ENCODE peak calls at places on chromosomes 12 and 14, in seven cellular contexts. F is hepatocyte, V is ovary, I is IMR-90, X is ascending aorta, L is GM23338, Q is A673. M is an unnamed sample.

GRCh38 chr12:62817556-62818271 is 117.2 kb downstream of the PPM1H start:
- DNase-seq in X (no peak), F (no peak), V (peak; percentile 57), L (no peak), I (peak; percentile 61), Q (peak; percentile 79), M (no peak)

GRCh38 chr12:74794522-74794921 is 256.9 kb downstream of the ATXN7L3B start:
- DNase-seq in X (no peak), Q (no peak), I (no peak), L (no peak), V (no peak), F (no peak), M (no peak)

GRCh38 chr12:112822056-112822455 is 30.5 kb downstream of the RPH3A start:
- DNase-seq in F (no peak), X (no peak), I (no peak), V (no peak), L (peak; percentile 30), Q (peak; percentile 55), M (no peak)

GRCh38 chr12:75660107-75660530 is 148.7 kb upstream of the KRR1 start:
- DNase-seq in L (no peak), F (no peak), Q (no peak), V (no peak), I (peak; percentile 90), X (no peak), M (no peak)

GRCh38 chr12:6752181-6752930 is 585 bp downstream of the MLF2 start:
- DNase-seq in X (no peak), V (no peak), F (peak; percentile 77), I (peak; percentile 62), L (peak; percentile 79), Q (peak; percentile 55), M (peak; percentile 79)

GRCh38 chr12:114397978-114398881 is 7.7 kb downstream of the TBX5 start:
- DNase-seq in V (no peak), F (no peak), X (no peak), L (peak; percentile 40), I (peak; percentile 15), Q (no peak), M (peak; percentile 40)

GRCh38 chr12:111870216-111870615 is 28.2 kb downstream of the MAPKAPK5 start:
- DNase-seq in V (no peak), Q (no peak), I (no peak), F (no peak), L (no peak), X (no peak), M (no peak)

GRCh38 chr12:20436367-20436766 is 68.0 kb downstream of the PDE3A start:
- DNase-seq in L (no peak), X (no peak), Q (no peak), F (no peak), I (peak; percentile 19), V (no peak), M (no peak)

GRCh38 chr12:118126119-118126757 is 9.7 kb upstream of the PEBP1 start:
- DNase-seq in I (no peak), Q (no peak), X (no peak), V (peak; percentile 66), L (no peak), F (no peak), M (no peak)

GRCh38 chr14:93369393-93370266 is 22.6 kb downstream of the COX8C start:
- DNase-seq in F (no peak), Q (no peak), V (no peak), I (no peak), L (peak; percentile 8), X (no peak), M (no peak)

GRCh38 chr12:49776413-49776812 is 35.1 kb downstream of the TMBIM6 start:
- DNase-seq in X (no peak), Q (peak; percentile 77), I (peak; percentile 79), F (peak; percentile 85), L (peak; percentile 86), V (peak; percentile 43), M (peak; percentile 86)

GRCh38 chr14:24243336-24243836 is 963 bp upstream of the TINF2 start:
- DNase-seq in L (peak; percentile 47), F (peak; percentile 63), X (no peak), Q (no peak), V (no peak), I (no peak), M (no peak)

DNA sequence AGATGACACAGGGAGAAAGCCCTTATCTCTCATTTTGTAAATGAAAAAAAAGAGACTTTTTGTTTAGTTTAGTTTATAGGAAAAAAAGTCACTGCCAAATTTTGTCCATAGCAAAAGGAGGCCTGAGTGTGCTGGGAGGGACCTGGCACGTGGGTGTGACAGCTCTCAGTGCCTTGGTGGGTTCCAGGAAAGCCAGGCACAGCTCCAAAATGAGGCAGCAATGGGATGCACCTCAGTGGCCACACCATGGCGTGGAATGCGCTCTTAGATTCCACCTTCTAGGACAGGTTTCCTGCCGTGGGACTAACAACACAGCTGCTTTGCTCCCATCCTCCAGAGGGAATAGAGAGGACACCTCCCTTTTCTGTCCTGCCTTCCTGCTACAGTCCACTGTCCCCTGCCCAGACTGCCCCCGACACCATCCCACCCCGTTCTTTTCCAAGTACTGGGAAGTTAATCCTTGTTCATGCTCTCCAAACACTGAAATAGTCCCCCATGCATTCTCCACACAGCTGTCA is 207.6 kb downstream of the EMP1 start:
- DNase-seq in F (no peak), L (no peak), Q (no peak), V (no peak), X (no peak), I (no peak), M (no peak)
- H3K4me3 ChIP-seq in F (no peak overlapping the region), L (no peak overlapping the region), Q (no peak overlapping the region), V (no peak overlapping the region), X (no peak overlapping the region), I (no peak overlapping the region), M (no peak overlapping the region)

DNA sequence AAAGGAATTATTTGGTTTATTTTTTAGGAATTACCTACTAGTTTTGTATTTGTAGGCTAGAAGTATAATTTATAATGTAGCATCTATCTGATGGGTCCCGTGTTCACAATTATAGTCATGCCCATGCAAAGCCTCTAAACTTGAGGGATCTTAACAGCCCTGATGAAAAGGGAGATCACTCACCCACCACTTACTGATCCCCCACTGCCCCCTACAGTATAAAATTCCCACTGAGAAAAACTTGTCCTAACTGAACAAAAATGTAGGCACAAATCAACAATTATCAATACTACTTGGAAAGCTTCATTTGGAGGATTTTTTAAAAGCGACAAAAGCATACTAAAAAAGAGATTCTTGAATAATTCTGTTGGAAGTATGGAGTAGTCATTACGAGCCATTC is 21.0 kb downstream of the WIF1 start:
- DNase-seq in F (no peak), Q (peak; percentile 17), X (no peak), V (no peak), L (peak; percentile 65), I (no peak), M (peak; percentile 45)
- TF ChIP-seq CTCF in F (peak; percentile 46), Q (peak; percentile 30), X (no peak), V (no peak), L (peak; percentile 83), I (peak; percentile 10), M (peak; percentile 67)

DNA sequence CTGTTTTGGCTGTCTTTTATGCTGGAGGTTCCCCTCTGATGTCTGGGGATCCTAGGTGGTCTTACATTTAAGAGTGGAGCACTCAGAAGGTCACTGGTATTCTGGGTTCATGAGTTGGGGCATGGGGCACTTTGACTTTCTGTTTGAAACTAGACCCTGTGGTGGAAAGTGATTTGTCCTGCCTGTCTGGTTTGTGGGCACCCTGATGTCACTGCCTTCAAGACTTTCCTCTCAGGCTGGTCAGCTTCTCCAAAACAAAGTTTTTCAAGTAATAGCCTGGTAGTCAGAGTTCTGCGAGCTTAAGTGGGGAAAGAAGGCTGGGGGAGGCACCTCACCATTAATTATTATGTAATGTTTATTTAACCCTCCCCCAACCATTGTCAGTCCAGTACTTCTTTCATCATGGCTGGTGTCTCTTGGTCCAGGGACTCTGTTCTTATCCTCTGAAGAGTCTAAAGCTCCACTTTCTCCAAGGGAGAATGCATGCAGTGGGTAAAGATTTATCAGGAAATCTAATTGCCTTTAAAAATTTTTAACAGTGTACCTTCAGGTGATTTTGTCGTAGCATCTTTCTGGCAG is 35.3 kb downstream of the ZC3H14 start:
- DNase-seq in F (no peak), Q (no peak), I (no peak), L (no peak), X (no peak), V (no peak), M (no peak)
- H3K36me3 ChIP-seq in F (peaks cover 4% of the 10 kb centered on the region), Q (peaks cover 91% of the 10 kb centered on the region), I (peaks cover 49% of the 10 kb centered on the region), L (peaks cover 26% of the 10 kb centered on the region), X (peaks cover 65% of the 10 kb centered on the region), V (no peaks in the 10 kb centered on the region), M (peaks cover 23% of the 10 kb centered on the region)

GRCh38 chr12:92132282-92132681 is 13.4 kb downstream of the BTG1 start:
- DNase-seq in V (no peak), X (no peak), F (no peak), I (no peak), Q (no peak), L (no peak), M (no peak)
- H3K4me3 ChIP-seq in V (no peak overlapping the region), X (no peak overlapping the region), F (no peak overlapping the region), I (no peak overlapping the region), Q (no peak overlapping the region), L (no peak overlapping the region), M (no peak overlapping the region)

GRCh38 chr12:119500209-119500608 is 93.4 kb upstream of the TMEM233 start:
- DNase-seq in I (no peak), X (no peak), Q (no peak), L (peak; percentile 27), V (no peak), F (no peak), M (no peak)
- TF ChIP-seq CTCF in I (no peak), X (no peak), Q (peak; percentile 14), L (peak; percentile 32), V (no peak), F (no peak), M (peak; percentile 11)

M was measured in neural progenitor cell.